ENCODE peak calls at places on chromosomes 2 and 18, in five cellular contexts. J is EH; Q is GM20000; H is T-cell; S is activated CD8-positive, alpha-beta memory T cell treated with anti-CD3 and anti-CD28 coated beads, Interleukin-2, amount 50 U/mL, for 4 hours. U is an unnamed sample.

GRCh38 chr2:207219716-207220414 is 54.1 kb upstream of the KLF7 start:
- DNase-seq in H (no peak), J (peak), S (no peak), Q (no peak), U (no peak)

GRCh38 chr2:207530160-207531023 is 630 bp downstream of the CREB1 start:
- DNase-seq in J (peak), H (peak), S (peak), Q (peak), U (peak)

GRCh38 chr2:173652731-173653426 is 298.2 kb downstream of the CDCA7 start:
- DNase-seq in Q (no peak), J (peak), S (no peak), H (no peak), U (no peak)

GRCh38 chr2:40534528-40534927 is 82.6 kb upstream of the SLC8A1 start:
- DNase-seq in J (peak), Q (no peak), S (no peak), H (no peak), U (no peak)

GRCh38 chr2:102235491-102235890 is 48.7 kb downstream of the IL1RL2 start:
- DNase-seq in J (peak), H (no peak), Q (no peak), S (no peak), U (no peak)

GRCh38 chr2:10234013-10234306 is 68.7 kb upstream of the HPCAL1 start:
- DNase-seq in J (no peak), S (no peak), Q (no peak), H (no peak), U (no peak)

GRCh38 chr2:149042881-149043280 is 4.4 kb downstream of the LYPD6B start:
- DNase-seq in H (no peak), Q (no peak), J (peak), S (no peak), U (no peak)

GRCh38 chr2:226835796-226836547 is at the start of gene RHBDD1:
- DNase-seq in Q (peak), H (peak), S (peak), J (peak), U (peak)

GRCh38 chr2:9803023-9803805 is 40.1 kb upstream of the TAF1B start:
- DNase-seq in H (no peak), Q (no peak), J (peak), S (no peak), U (peak)

GRCh38 chr18:74289946-74290478 is 1.8 kb downstream of the CYB5A start:
- DNase-seq in H (no peak), J (no peak), S (no peak), Q (no peak), U (no peak)

GRCh38 chr2:84302513-84303412 is 156.3 kb downstream of the SUCLG1 start:
- DNase-seq in S (peak), Q (peak), J (peak), H (no peak), U (no peak)

GRCh38 chr2:43131890-43132522 is 94.4 kb downstream of the ZFP36L2 start:
- DNase-seq in J (no peak), S (no peak), Q (no peak), H (no peak), U (peak)

GRCh38 chr2:176491172-176491904 is 222.1 kb downstream of the MTX2 start:
- DNase-seq in Q (peak), S (peak), H (no peak), J (peak), U (peak)

GRCh38 chr2:216340280-216340631 is 32.0 kb downstream of the MARCHF4 start:
- DNase-seq in J (no peak), H (no peak), S (no peak), Q (no peak), U (no peak)

GRCh38 chr2:71190959-71191943 is 35.7 kb downstream of the PAIP2B start:
- DNase-seq in Q (no peak), J (peak), S (no peak), H (no peak), U (no peak)

GRCh38 chr2:1459727-1460126 is 46.5 kb downstream of the TPO start:
- DNase-seq in Q (no peak), H (no peak), S (no peak), J (no peak), U (no peak)

GRCh38 chr2:68799615-68800400 is 65.2 kb downstream of the ARHGAP25 start:
- DNase-seq in Q (no peak), S (no peak), J (no peak), H (no peak), U (no peak)

GRCh38 chr2:190927257-190927656 is 46.6 kb downstream of the GLS start:
- DNase-seq in H (no peak), Q (no peak), S (no peak), J (peak), U (no peak)

GRCh38 chr2:146874260-146874658 is 970.6 kb upstream of the ACVR2A start:
- DNase-seq in H (no peak), Q (no peak), S (no peak), J (peak), U (no peak)

GRCh38 chr2:25341753-25342371 is at the start of gene DNMT3A:
- DNase-seq in H (peak), J (peak), S (peak), Q (peak), U (peak)

GRCh38 chr2:80244905-80245584 is 59.5 kb downstream of the LRRTM1 start:
- DNase-seq in H (no peak), Q (no peak), S (no peak), J (no peak), U (no peak)

GRCh38 chr2:86025229-86025820 is 80.4 kb downstream of the POLR1A start:
- DNase-seq in Q (no peak), S (no peak), J (peak), H (no peak), U (no peak)

GRCh38 chr2:106857882-106858478 is 28.0 kb downstream of the ST6GAL2 start:
- DNase-seq in J (no peak), H (no peak), S (no peak), Q (no peak), U (no peak)

GRCh38 chr18:64100136-64100922 is 48.6 kb downstream of the LINC00305 start:
- DNase-seq in H (no peak), J (no peak), Q (peak), S (no peak), U (no peak)

GRCh38 chr18:76430636-76431035 is 64.4 kb downstream of the ZNF516 start:
- DNase-seq in Q (no peak), S (no peak), J (no peak), H (no peak), U (no peak)

GRCh38 chr2:98604547-98604946 is 3.8 kb downstream of the COA5 start:
- DNase-seq in J (no peak), Q (no peak), H (no peak), S (no peak), U (no peak)

GRCh38 chr2:211674715-211675114 is 863.9 kb downstream of the ERBB4 start:
- DNase-seq in J (no peak), Q (no peak), H (no peak), S (no peak), U (no peak)

GRCh38 chr2:205644018-205644417 is 38.3 kb upstream of the NRP2 start:
- DNase-seq in Q (no peak), J (no peak), S (no peak), H (no peak), U (no peak)